ENCODE peak calls at places on chromosomes 12 and 14, in seven cellular contexts. J, R, S, O, K, I and V are unnamed samples.

GRCh38 chr12:51246254-51246853 is 7.7 kb downstream of the DAZAP2 start:
- DNase-seq in J (no peak), R (peak), S (peak), O (peak), K (peak), I (no peak), V (no peak)

GRCh38 chr12:53997324-53998173 is 2.4 kb upstream of the HOXC9 start:
- DNase-seq in J (no peak), R (no peak), S (no peak), O (peak), K (no peak), I (no peak), V (no peak)

GRCh38 chr14:54572316-54572715 is 5.4 kb downstream of the SAMD4A start:
- DNase-seq in J (no peak), R (no peak), S (no peak), O (peak), K (no peak), I (no peak), V (no peak)

GRCh38 chr14:74941676-74942097 is 13.7 kb downstream of the PGF start:
- DNase-seq in J (peak), R (peak), S (peak), O (no peak), K (peak), I (no peak), V (no peak)

GRCh38 chr12:96083020-96083489 is 47.7 kb upstream of the LTA4H start:
- DNase-seq in J (no peak), R (no peak), S (no peak), O (no peak), K (peak), I (no peak), V (no peak)

GRCh38 chr12:53489242-53489915 is 9.9 kb downstream of the MAP3K12 start:
- DNase-seq in J (no peak), R (no peak), S (no peak), O (no peak), K (no peak), I (no peak), V (no peak)

GRCh38 chr12:71158361-71158882 is 623 bp upstream of the TSPAN8 start:
- DNase-seq in J (no peak), R (peak), S (no peak), O (no peak), K (peak), I (no peak), V (no peak)

GRCh38 chr12:25876383-25877045 is 82.0 kb upstream of the RASSF8 start:
- DNase-seq in J (no peak), R (no peak), S (no peak), O (no peak), K (no peak), I (no peak), V (no peak)

GRCh38 chr14:95332641-95333040 is 12.9 kb upstream of the CLMN start:
- DNase-seq in J (no peak), R (peak), S (no peak), O (no peak), K (no peak), I (no peak), V (no peak)

GRCh38 chr12:68813242-68813593 is 5.2 kb downstream of the MDM2 start:
- DNase-seq in J (no peak), R (no peak), S (no peak), O (no peak), K (no peak), I (no peak), V (no peak)

GRCh38 chr14:29630566-29631160 is 297.0 kb downstream of the PRKD1 start:
- DNase-seq in J (no peak), R (no peak), S (no peak), O (no peak), K (no peak), I (no peak), V (no peak)

GRCh38 chr12:119749666-119750065 is 81.7 kb downstream of the PRKAB1 start:
- DNase-seq in J (no peak), R (no peak), S (no peak), O (no peak), K (peak), I (no peak), V (no peak)

GRCh38 chr14:32259368-32260013 is 56.4 kb upstream of the RNU6-8 start:
- DNase-seq in J (peak), R (no peak), S (no peak), O (no peak), K (peak), I (peak), V (no peak)

GRCh38 chr12:108338915-108339657 is at the start of gene CMKLR1:
- DNase-seq in J (peak), R (peak), S (no peak), O (no peak), K (no peak), I (no peak), V (no peak)

GRCh38 chr12:132152921-132153321 is 8.7 kb downstream of the NOC4L start:
- DNase-seq in J (peak), R (peak), S (no peak), O (no peak), K (no peak), I (no peak), V (no peak)

GRCh38 chr14:77011226-77011762 is 17.2 kb downstream of the IRF2BPL start:
- DNase-seq in J (no peak), R (peak), S (no peak), O (no peak), K (no peak), I (no peak), V (no peak)

GRCh38 chr12:67751376-67751928 is 102.9 kb downstream of the DYRK2 start:
- DNase-seq in J (no peak), R (no peak), S (no peak), O (peak), K (no peak), I (no peak), V (no peak)

GRCh38 chr12:91817512-91817911 is 328.1 kb downstream of the BTG1 start:
- DNase-seq in J (no peak), R (no peak), S (no peak), O (no peak), K (peak), I (no peak), V (no peak)

GRCh38 chr14:61876362-61877049 is 114.3 kb downstream of the SNAPC1 start:
- DNase-seq in J (peak), R (no peak), S (no peak), O (no peak), K (no peak), I (no peak), V (no peak)

GRCh38 chr12:131903270-131904255 is 9.1 kb downstream of the ULK1 start:
- DNase-seq in J (no peak), R (no peak), S (no peak), O (no peak), K (no peak), I (no peak), V (no peak)

GRCh38 chr12:84772281-84772680 is 140.3 kb downstream of the SLC6A15 start:
- DNase-seq in J (no peak), R (no peak), S (no peak), O (no peak), K (peak), I (no peak), V (no peak)

GRCh38 chr12:14260011-14260993 is 105.2 kb upstream of the ATF7IP start:
- DNase-seq in J (no peak), R (peak), S (peak), O (no peak), K (peak), I (peak), V (peak)

GRCh38 chr12:14714437-14714836 is 18.0 kb upstream of the GUCY2C start:
- DNase-seq in J (no peak), R (no peak), S (no peak), O (no peak), K (no peak), I (no peak), V (no peak)

GRCh38 chr12:123071401-123072304 is 79.2 kb downstream of the PITPNM2 start:
- DNase-seq in J (no peak), R (no peak), S (no peak), O (no peak), K (no peak), I (no peak), V (no peak)

GRCh38 chr12:57846285-57846576 is 298 bp downstream of the CTDSP2 start:
- DNase-seq in J (no peak), R (no peak), S (no peak), O (no peak), K (no peak), I (no peak), V (peak)

GRCh38 chr14:60381909-60382308 is 104.0 kb downstream of the C14orf39 start:
- DNase-seq in J (no peak), R (no peak), S (no peak), O (no peak), K (no peak), I (no peak), V (no peak)

GRCh38 chr12:112096667-112097066 is 11.9 kb downstream of the NAA25 start:
- DNase-seq in J (no peak), R (no peak), S (no peak), O (no peak), K (peak), I (no peak), V (no peak)

GRCh38 chr12:116881325-116881866 is at the start of gene HRK:
- DNase-seq in J (no peak), R (no peak), S (no peak), O (peak), K (no peak), I (no peak), V (no peak)

GRCh38 chr14:42523656-42524055 is 917.0 kb downstream of the LRFN5 start:
- DNase-seq in J (peak), R (no peak), S (no peak), O (no peak), K (no peak), I (no peak), V (no peak)

GRCh38 chr12:14810953-14811483 is 3.0 kb downstream of the SMCO3 start:
- DNase-seq in J (no peak), R (peak), S (no peak), O (peak), K (no peak), I (no peak), V (no peak)

GRCh38 chr14:73753043-73753886 is 39.1 kb upstream of the PNMA1 start:
- DNase-seq in J (no peak), R (peak), S (no peak), O (no peak), K (no peak), I (no peak), V (no peak)

GRCh38 chr14:50829472-50830043 is 1.4 kb downstream of the NIN start:
- DNase-seq in J (no peak), R (no peak), S (no peak), O (no peak), K (no peak), I (no peak), V (no peak)

GRCh38 chr14:50000215-50001145 is 107.6 kb downstream of the ARF6 start:
- DNase-seq in J (peak), R (peak), S (peak), O (peak), K (peak), I (no peak), V (no peak)

GRCh38 chr14:99548871-99549270 is 55.1 kb downstream of the CCDC85C start:
- DNase-seq in J (no peak), R (no peak), S (no peak), O (no peak), K (no peak), I (no peak), V (no peak)

GRCh38 chr14:99551034-99551922 is 52.7 kb downstream of the CCDC85C start:
- DNase-seq in J (no peak), R (no peak), S (no peak), O (no peak), K (no peak), I (no peak), V (no peak)

GRCh38 chr14:99549684-99550083 is 54.3 kb downstream of the CCDC85C start:
- DNase-seq in J (no peak), R (no peak), S (no peak), O (no peak), K (no peak), I (no peak), V (no peak)

GRCh38 chr14:99552021-99552553 is 51.9 kb downstream of the CCDC85C start:
- DNase-seq in J (no peak), R (no peak), S (no peak), O (no peak), K (no peak), I (no peak), V (no peak)

GRCh38 chr14:99550387-99550992 is 53.5 kb downstream of the CCDC85C start:
- DNase-seq in J (no peak), R (no peak), S (no peak), O (no peak), K (no peak), I (no peak), V (no peak)
- TF ChIP-seq CTCF in J (no peak), R (no peak), S (no peak), O (no peak), K (no peak), I (no peak), V (no peak)

DNA sequence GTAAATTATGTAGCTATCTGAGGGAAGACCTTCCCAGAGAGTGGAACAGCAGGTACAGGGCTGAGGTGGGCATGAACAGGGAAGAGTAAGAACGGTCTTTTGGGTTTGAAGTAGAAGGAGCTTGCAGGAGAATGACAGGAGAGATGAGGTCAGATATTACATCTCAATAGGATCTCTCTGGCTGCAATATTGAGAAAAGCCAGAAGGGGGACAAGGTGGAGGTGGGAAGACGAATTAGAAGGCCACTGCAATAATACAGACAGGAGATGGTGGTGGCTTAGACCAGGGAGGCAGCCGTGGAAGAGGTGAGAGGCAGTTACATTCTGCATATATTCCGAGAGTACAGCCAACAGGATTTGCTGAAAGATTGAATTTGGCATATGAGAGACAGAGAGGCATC is 310.2 kb downstream of the APAF1 start:
- DNase-seq in J (peak), R (no peak), S (no peak), O (peak), K (no peak), I (no peak), V (no peak)
- TF ChIP-seq CTCF in J (peak), R (no peak), S (no peak), O (peak), K (peak), I (peak), V (peak)

DNA sequence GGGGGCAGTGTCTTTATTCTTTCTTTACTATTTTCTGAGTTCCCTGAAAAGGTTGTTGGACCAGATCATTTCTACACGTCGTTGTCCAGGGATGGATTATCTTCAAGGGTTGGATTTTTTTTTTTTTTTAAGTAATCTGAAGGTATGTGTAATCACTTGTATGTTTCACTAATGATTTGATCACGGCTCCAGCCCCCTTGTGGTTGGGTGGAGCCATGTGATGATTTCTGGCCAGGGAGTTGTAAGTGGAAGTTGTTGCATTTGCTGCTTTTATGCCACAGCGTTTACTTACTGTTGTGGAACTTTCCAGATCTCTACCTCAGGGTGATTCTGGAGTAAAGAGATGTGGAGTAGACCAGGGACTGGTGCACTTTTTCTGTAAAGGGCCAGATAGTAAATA is 390.3 kb downstream of the AACS start:
- DNase-seq in J (no peak), R (no peak), S (no peak), O (no peak), K (no peak), I (no peak), V (no peak)
- TF ChIP-seq CTCF in J (peak), R (no peak), S (no peak), O (peak), K (no peak), I (no peak), V (peak)

DNA sequence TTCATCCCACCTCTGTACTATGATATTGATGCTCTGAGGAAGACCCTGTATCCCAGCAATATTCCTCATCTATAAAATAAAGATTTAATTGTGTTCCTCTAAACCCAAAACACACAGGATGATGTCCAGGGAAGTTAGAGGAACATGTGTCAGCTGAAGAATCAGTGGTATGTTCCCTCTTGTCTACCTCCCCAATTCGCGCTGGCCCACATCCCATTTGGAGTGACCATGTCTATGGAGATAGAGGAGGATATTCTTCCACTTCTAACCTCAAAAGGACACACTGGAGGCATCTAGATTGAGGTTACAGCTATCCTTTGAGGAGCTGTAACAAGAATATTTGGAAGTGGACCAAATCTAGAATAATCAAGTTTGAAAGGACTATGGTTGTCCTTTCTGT is 1.3 kb upstream of the APOLD1 start:
- DNase-seq in J (no peak), R (no peak), S (no peak), O (no peak), K (no peak), I (no peak), V (no peak)
- TF ChIP-seq CTCF in J (no peak), R (no peak), S (no peak), O (no peak), K (no peak), I (no peak), V (no peak)